ENCODE peak calls at places on chromosomes 7 and 10, in seven cellular contexts. C is C1 segment of cervical spinal cord, V is GM13977, F is AG20443, W is aorta, I is EL, J is NCI-H82. G is an unnamed sample.

GRCh38 chr7:26127411-26127810 is 24.6 kb upstream of the NFE2L3 start:
- DNase-seq in C (no peak), V (no peak), F (no peak), W (no peak), I (no peak), J (no peak), G (no peak)

GRCh38 chr10:131047501-131047900 is 264.0 kb downstream of the TCERG1L start:
- DNase-seq in C (no peak), V (no peak), F (no peak), W (no peak), I (no peak), J (no peak), G (no peak)

GRCh38 chr7:131536361-131536849 is 20.0 kb downstream of the PODXL start:
- DNase-seq in C (no peak), V (no peak), F (no peak), W (no peak), I (no peak), J (no peak), G (no peak)

GRCh38 chr10:73950569-73950968 is 39.6 kb downstream of the PLAU start:
- DNase-seq in C (no peak), V (no peak), F (no peak), W (no peak), I (no peak), J (no peak), G (no peak)

GRCh38 chr7:50497068-50497642 is 47.0 kb upstream of the FIGNL1 start:
- DNase-seq in C (no peak), V (no peak), F (peak; percentile 41), W (no peak), I (peak; percentile 22), J (peak; percentile 31), G (no peak)

GRCh38 chr10:126671402-126671975 is 996 bp upstream of the C10orf90 start:
- DNase-seq in C (no peak), V (no peak), F (no peak), W (no peak), I (no peak), J (no peak), G (no peak)

GRCh38 chr10:74755273-74755672 is 71.1 kb upstream of the KAT6B start:
- DNase-seq in C (no peak), V (no peak), F (no peak), W (no peak), I (no peak), J (no peak), G (no peak)

GRCh38 chr7:38105874-38106483 is 72.1 kb upstream of the STARD3NL start:
- DNase-seq in C (no peak), V (peak; percentile 44), F (peak; percentile 71), W (no peak), I (peak; percentile 43), J (peak; percentile 62), G (no peak)

GRCh38 chr10:110637558-110638053 is 6.5 kb upstream of the RBM20 start:
- DNase-seq in C (no peak), V (no peak), F (no peak), W (no peak), I (no peak), J (no peak), G (no peak)

GRCh38 chr10:47309403-47310089 is 9.5 kb downstream of the GDF10 start:
- DNase-seq in C (no peak), V (no peak), F (no peak), W (no peak), I (no peak), J (peak; percentile 18), G (no peak)

GRCh38 chr10:14247650-14248258 is 83.0 kb downstream of the FRMD4A start:
- DNase-seq in C (no peak), V (no peak), F (no peak), W (no peak), I (no peak), J (no peak), G (no peak)

GRCh38 chr10:68223535-68224165 is 8.3 kb downstream of the ATOH7 start:
- DNase-seq in C (no peak), V (no peak), F (no peak), W (no peak), I (no peak), J (peak; percentile 41), G (no peak)

GRCh38 chr7:21355406-21355874 is 72.4 kb upstream of the SP4 start:
- DNase-seq in C (no peak), V (peak; percentile 51), F (no peak), W (no peak), I (no peak), J (no peak), G (peak; percentile 69)

GRCh38 chr7:22866965-22867364 is 44.3 kb upstream of the TOMM7 start:
- DNase-seq in C (no peak), V (no peak), F (peak; percentile 64), W (no peak), I (peak; percentile 64), J (no peak), G (no peak)

GRCh38 chr10:14468022-14468421 is 137.3 kb upstream of the FRMD4A start:
- DNase-seq in C (no peak), V (no peak), F (peak; percentile 11), W (no peak), I (no peak), J (no peak), G (no peak)

GRCh38 chr10:122112021-122112616 is 123.2 kb downstream of the TACC2 start:
- DNase-seq in C (no peak), V (peak; percentile 51), F (no peak), W (no peak), I (peak; percentile 52), J (no peak), G (no peak)

GRCh38 chr10:79221110-79222051 is 125.9 kb upstream of the PPIF start:
- DNase-seq in C (peak; percentile 55), V (no peak), F (peak; percentile 72), W (peak; percentile 74), I (no peak), J (peak; percentile 38), G (no peak)